ENCODE peak calls at places on chromosomes 2 and 18, in five cellular contexts. W is A549; F is T-helper 9 cell; G is NAMALWA; D is central memory CD8-positive, alpha-beta T cell. J is an unnamed sample.

GRCh38 chr2:33131108-33131507 is 184.4 kb downstream of the LTBP1 start:
- DNase-seq in W (no peak), F (no peak), G (no peak), D (no peak), J (no peak)

GRCh38 chr2:237603718-237604362 is 13.3 kb upstream of the RAB17 start:
- DNase-seq in W (no peak), F (peak), G (peak), D (peak), J (no peak)

GRCh38 chr2:145842002-145842401 is 1322.1 kb upstream of the ZEB2 start:
- DNase-seq in W (no peak), F (no peak), G (no peak), D (no peak), J (no peak)

GRCh38 chr18:12766986-12767433 is 64.2 kb downstream of the PSMG2 start:
- DNase-seq in W (peak), F (no peak), G (no peak), D (no peak), J (no peak)

GRCh38 chr2:196275646-196276352 is 104.4 kb upstream of the STK17B start:
- DNase-seq in W (peak), F (no peak), G (peak), D (no peak), J (peak)

GRCh38 chr2:2866459-2866858 is 511.2 kb downstream of the EIPR1 start:
- DNase-seq in W (no peak), F (no peak), G (no peak), D (no peak), J (no peak)

GRCh38 chr18:79730804-79731203 is 51.2 kb downstream of the CTDP1 start:
- DNase-seq in W (no peak), F (no peak), G (no peak), D (no peak), J (no peak)

GRCh38 chr18:55489742-55490055 is 98.3 kb downstream of the TCF4 start:
- DNase-seq in W (no peak), F (no peak), G (peak), D (no peak), J (peak)

GRCh38 chr2:46299365-46300263 is 2.4 kb downstream of the EPAS1 start:
- DNase-seq in W (peak), F (no peak), G (no peak), D (no peak), J (peak)

GRCh38 chr2:64750001-64750816 is 96.5 kb upstream of the SERTAD2 start:
- DNase-seq in W (peak), F (peak), G (peak), D (no peak), J (peak)

GRCh38 chr18:51614967-51615571 is 417.6 kb upstream of the MEX3C start:
- DNase-seq in W (peak), F (no peak), G (no peak), D (no peak), J (no peak)

GRCh38 chr2:105438104-105438929 is 39.5 kb upstream of the FHL2 start:
- DNase-seq in W (no peak), F (no peak), G (peak), D (no peak), J (peak)

GRCh38 chr2:86069091-86069685 is 36.5 kb downstream of the POLR1A start:
- DNase-seq in W (peak), F (no peak), G (no peak), D (no peak), J (no peak)

GRCh38 chr2:106076941-106077340 is 117.2 kb downstream of the UXS1 start:
- DNase-seq in W (no peak), F (no peak), G (no peak), D (no peak), J (no peak)

GRCh38 chr2:132593171-132593570 is 76.8 kb downstream of the LYPD1 start:
- DNase-seq in W (no peak), F (no peak), G (no peak), D (no peak), J (peak)

GRCh38 chr2:40418614-40419013 is 33.3 kb downstream of the SLC8A1 start:
- DNase-seq in W (no peak), F (no peak), G (no peak), D (no peak), J (no peak)

GRCh38 chr2:169815849-169816248 is 8.9 kb downstream of the METTL5 start:
- DNase-seq in W (peak), F (no peak), G (no peak), D (no peak), J (no peak)

GRCh38 chr2:44949329-44950151 is 8.0 kb downstream of the SIX3 start:
- DNase-seq in W (no peak), F (no peak), G (no peak), D (no peak), J (no peak)

GRCh38 chr2:25528173-25528572 is 145.2 kb downstream of the DTNB start:
- DNase-seq in W (no peak), F (no peak), G (no peak), D (no peak), J (no peak)

J was measured in OCI-M1.